ENCODE peak calls at places on chromosomes 3 and 15, in seven cellular contexts. O, F, U, C, H, X and B are unnamed samples.

GRCh38 chr3:179000659-179001058 is 71.0 kb downstream of the ZMAT3 start:
- DNase-seq in X (no peak), O (no peak), H (no peak), U (no peak), C (no peak), F (no peak), B (no peak)

GRCh38 chr3:65776494-65776893 is 262.2 kb downstream of the MAGI1 start:
- DNase-seq in X (no peak), H (no peak), O (no peak), U (peak; percentile 73), C (no peak), F (no peak), B (no peak)

GRCh38 chr3:149635396-149635795 is 22.4 kb downstream of the WWTR1 start:
- DNase-seq in F (no peak), U (no peak), O (no peak), X (no peak), C (no peak), H (no peak), B (no peak)

GRCh38 chr15:33309602-33310276 is 1.0 kb upstream of the RYR3 start:
- DNase-seq in U (peak; percentile 10), X (no peak), F (no peak), O (no peak), C (no peak), H (peak; percentile 35), B (no peak)

GRCh38 chr15:73010154-73011152 is 41.8 kb upstream of the NEO1 start:
- DNase-seq in C (no peak), U (peak; percentile 43), X (no peak), O (no peak), H (no peak), F (no peak), B (no peak)

GRCh38 chr3:102178817-102179216 is 256.0 kb upstream of the ZPLD1 start:
- DNase-seq in X (no peak), U (peak; percentile 6), O (no peak), H (no peak), F (no peak), C (peak; percentile 84), B (no peak)

GRCh38 chr15:90959894-90960293 is 5.2 kb downstream of the RCCD1 start:
- DNase-seq in O (no peak), X (no peak), C (no peak), H (peak; percentile 73), F (no peak), U (peak; percentile 58), B (no peak)

GRCh38 chr3:197339841-197340520 is 41.6 kb upstream of the DLG1 start:
- DNase-seq in F (no peak), U (peak; percentile 71), O (peak; percentile 62), C (no peak), X (no peak), H (no peak), B (no peak)

GRCh38 chr3:190385835-190386688 is 1.9 kb upstream of the CLDN16 start:
- DNase-seq in X (no peak), C (peak; percentile 90), O (peak; percentile 95), F (no peak), U (peak; percentile 97), H (no peak), B (peak; percentile 24)

GRCh38 chr3:62718515-62719320 is 156.5 kb downstream of the CADPS start:
- DNase-seq in H (no peak), X (no peak), C (no peak), F (no peak), O (no peak), U (peak; percentile 67), B (no peak)

GRCh38 chr15:59405079-59405478 is 32.4 kb upstream of the MYO1E start:
- DNase-seq in X (no peak), C (no peak), H (no peak), O (no peak), U (no peak), F (no peak), B (no peak)
- H3K4me1 ChIP-seq in X (peaks cover 5% of the 10 kb centered on the region), C (no peaks in the 10 kb centered on the region), H (no peaks in the 10 kb centered on the region), O (no peaks in the 10 kb centered on the region), U (no peaks in the 10 kb centered on the region), F (peaks cover 3% of the 10 kb centered on the region), B (peaks cover 10% of the 10 kb centered on the region)

GRCh38 chr3:127387119-127387518 is 99.3 kb upstream of the PRR20G start:
- DNase-seq in C (no peak), F (no peak), U (no peak), H (no peak), X (no peak), O (no peak), B (no peak)
- H3K27me3 ChIP-seq in C (no peaks in the 10 kb centered on the region), F (no peaks in the 10 kb centered on the region), U (peaks cover 27% of the 10 kb centered on the region), H (no peaks in the 10 kb centered on the region), X (no peaks in the 10 kb centered on the region), O (peaks cover 59% of the 10 kb centered on the region), B (no peaks in the 10 kb centered on the region)

GRCh38 chr3:46132565-46132964 is 75.5 kb downstream of the CCR1 start:
- DNase-seq in F (no peak), H (no peak), O (no peak), C (no peak), X (no peak), U (no peak), B (no peak)
- H3K4me1 ChIP-seq in F (no peaks in the 10 kb centered on the region), H (no peaks in the 10 kb centered on the region), O (peaks cover 12% of the 10 kb centered on the region), C (no peaks in the 10 kb centered on the region), X (no peaks in the 10 kb centered on the region), U (peaks cover 7% of the 10 kb centered on the region), B (peaks cover 4% of the 10 kb centered on the region)

DNA sequence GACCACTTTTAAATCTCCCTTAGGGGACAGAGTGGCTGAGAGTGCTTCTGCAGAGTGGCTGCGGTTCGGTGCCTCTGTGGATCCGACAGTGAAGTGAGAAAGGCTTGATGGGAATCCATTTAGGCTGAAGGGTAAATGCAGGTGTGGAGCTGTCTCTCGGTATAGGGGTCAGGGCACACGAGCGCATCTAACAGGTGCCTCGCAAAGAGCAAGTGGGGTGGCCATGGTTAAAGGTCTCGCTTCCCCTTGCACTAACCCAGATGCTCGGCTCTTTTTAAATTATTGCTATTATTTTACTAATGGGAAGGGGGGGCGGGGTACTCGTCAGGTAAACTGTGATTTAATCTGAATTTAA is 598 bp upstream of the GJD2 start:
- DNase-seq in U (no peak), F (no peak), H (no peak), C (no peak), O (no peak), X (no peak), B (no peak)
- H3K27me3 ChIP-seq in U (peaks cover 57% of the 10 kb centered on the region), F (peaks cover 6% of the 10 kb centered on the region), H (no peaks in the 10 kb centered on the region), C (peaks cover 59% of the 10 kb centered on the region), O (peaks cover 47% of the 10 kb centered on the region), X (no peaks in the 10 kb centered on the region), B (no peaks in the 10 kb centered on the region)

DNA sequence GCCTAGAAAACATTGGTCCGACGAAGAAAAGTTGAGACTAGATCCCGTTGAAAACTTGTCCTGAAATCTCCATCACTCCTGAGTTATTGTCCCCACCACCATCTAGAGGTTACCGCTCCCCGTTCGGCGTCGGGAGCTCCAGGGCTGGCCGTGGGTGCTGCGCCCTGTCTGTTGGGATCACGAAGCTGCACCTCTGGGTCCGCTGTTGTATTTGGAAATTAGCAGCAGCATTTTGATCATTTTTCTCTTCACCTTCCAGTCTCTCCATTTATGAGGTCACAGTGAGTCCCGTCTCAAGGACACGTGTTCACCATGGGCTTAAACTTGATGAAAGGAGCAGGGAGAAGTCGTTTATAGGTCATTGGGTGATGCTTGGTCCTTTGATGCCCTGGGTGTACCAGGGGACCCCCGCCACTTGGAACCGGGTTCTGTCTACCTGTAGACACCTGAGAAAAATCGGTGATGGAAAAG is 565 bp downstream of the MANF start:
- DNase-seq in H (no peak), X (no peak), U (peak; percentile 47), O (peak; percentile 31), F (peak; percentile 51), C (peak; percentile 33), B (no peak)
- H3K4me1 ChIP-seq in H (peaks cover 28% of the 10 kb centered on the region), X (peaks cover 40% of the 10 kb centered on the region), U (peaks cover 16% of the 10 kb centered on the region), O (peaks cover 45% of the 10 kb centered on the region), F (peaks cover 62% of the 10 kb centered on the region), C (peaks cover 36% of the 10 kb centered on the region), B (peaks cover 25% of the 10 kb centered on the region)

DNA sequence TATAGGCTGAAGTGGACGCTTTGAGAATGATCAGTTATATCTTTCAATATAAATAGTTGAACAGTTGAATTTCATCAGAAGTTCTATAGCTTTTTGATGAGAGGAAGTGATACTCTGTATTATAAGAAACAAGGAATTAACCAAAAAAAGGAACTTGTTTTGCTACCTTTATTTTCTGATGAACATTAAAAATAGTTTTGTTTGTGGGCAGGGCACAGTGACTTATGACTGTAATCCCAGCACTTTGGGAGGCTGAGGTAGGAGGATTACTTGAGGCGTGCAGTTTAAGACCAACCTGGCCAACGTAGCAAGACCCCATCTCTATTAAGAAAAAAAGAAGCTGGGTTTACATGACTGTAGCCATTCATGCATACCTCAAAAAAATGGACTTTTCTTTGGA is 16.7 kb downstream of the BLOC1S6 start:
- DNase-seq in U (no peak), F (no peak), C (no peak), O (no peak), X (no peak), H (no peak), B (no peak)
- H3K27me3 ChIP-seq in U (no peaks in the 10 kb centered on the region), F (no peaks in the 10 kb centered on the region), C (no peaks in the 10 kb centered on the region), O (no peaks in the 10 kb centered on the region), X (no peaks in the 10 kb centered on the region), H (no peaks in the 10 kb centered on the region), B (no peaks in the 10 kb centered on the region)

GRCh38 chr3:187968883-187969580 is 184.9 kb upstream of the LPP start:
- DNase-seq in F (no peak), U (peak; percentile 86), H (peak; percentile 71), X (peak; percentile 43), O (peak; percentile 96), C (no peak), B (peak; percentile 61)

GRCh38 chr3:187966636-187967035 is 187.3 kb upstream of the LPP start:
- DNase-seq in O (no peak), H (no peak), F (no peak), C (no peak), U (no peak), X (no peak), B (no peak)

GRCh38 chr3:187967982-187968381 is 186.0 kb upstream of the LPP start:
- DNase-seq in X (no peak), O (no peak), F (no peak), U (peak; percentile 62), C (no peak), H (no peak), B (no peak)

GRCh38 chr3:187966141-187966540 is 187.8 kb upstream of the LPP start:
- DNase-seq in C (no peak), X (no peak), H (no peak), U (no peak), F (no peak), O (no peak), B (no peak)

GRCh38 chr3:187967097-187967496 is 186.9 kb upstream of the LPP start:
- DNase-seq in O (no peak), X (no peak), C (no peak), U (no peak), F (no peak), H (no peak), B (no peak)
- H3K4me1 ChIP-seq in O (peaks cover 78% of the 10 kb centered on the region), X (peaks cover 7% of the 10 kb centered on the region), C (no peaks in the 10 kb centered on the region), U (peaks cover 22% of the 10 kb centered on the region), F (peaks cover 32% of the 10 kb centered on the region), H (no peaks in the 10 kb centered on the region), B (no peaks in the 10 kb centered on the region)

DNA sequence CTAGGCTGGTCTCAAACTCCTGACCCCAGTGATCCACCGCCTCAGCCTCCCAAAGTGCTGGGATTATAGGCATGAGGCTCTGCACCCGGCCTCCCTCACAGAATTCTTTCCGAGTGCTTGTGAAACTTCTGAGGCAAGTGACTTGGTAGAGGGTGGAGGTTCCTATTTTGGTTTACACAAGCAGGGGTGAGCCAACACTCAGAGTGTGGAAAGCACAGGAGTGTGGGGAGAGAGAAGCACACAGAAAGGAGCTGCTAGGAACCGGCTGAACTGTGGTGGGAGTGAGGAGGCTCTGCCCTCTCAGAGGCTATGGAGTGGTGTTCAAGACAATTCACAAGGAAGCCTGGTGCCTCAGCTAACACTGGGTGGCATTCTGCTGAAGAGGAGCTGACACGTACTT is 7.7 kb downstream of the CAPN3 start:
- DNase-seq in X (no peak), O (no peak), C (no peak), H (no peak), F (peak; percentile 61), U (peak; percentile 9), B (no peak)
- H3K27me3 ChIP-seq in X (no peaks in the 10 kb centered on the region), O (no peaks in the 10 kb centered on the region), C (no peaks in the 10 kb centered on the region), H (no peaks in the 10 kb centered on the region), F (no peaks in the 10 kb centered on the region), U (no peaks in the 10 kb centered on the region), B (no peaks in the 10 kb centered on the region)

GRCh38 chr15:67070892-67071664 is 5.7 kb downstream of the SMAD3 start:
- DNase-seq in U (no peak), F (no peak), O (no peak), H (no peak), X (no peak), C (no peak), B (no peak)
- H3K4me1 ChIP-seq in U (peaks cover 48% of the 10 kb centered on the region), F (peaks cover 74% of the 10 kb centered on the region), O (peaks cover 77% of the 10 kb centered on the region), H (peaks cover 47% of the 10 kb centered on the region), X (peaks cover 40% of the 10 kb centered on the region), C (peaks cover 59% of the 10 kb centered on the region), B (peaks cover 77% of the 10 kb centered on the region)